ENCODE peak calls at places on chromosomes 5 and 9, in six cellular contexts. R is SW480; G is BJ; P is T-cell; I is Karpas-422; X is activated naive CD4-positive, alpha-beta T cell treated with Interleukin-2 at 50 U/mL for 16 hours. S is an unnamed sample.

GRCh38 chr9:115997923-115998322 is 155.7 kb upstream of the PAPPA start:
- DNase-seq in R (no peak), G (peak), P (no peak), I (no peak), X (no peak), S (no peak)

GRCh38 chr5:14365831-14366435 is 215.7 kb upstream of the OTULINL start:
- DNase-seq in R (peak), G (no peak), P (no peak), I (no peak), X (no peak), S (peak)

GRCh38 chr5:38258319-38259061 is at the start of gene EGFLAM:
- DNase-seq in R (no peak), G (no peak), P (no peak), I (no peak), X (no peak), S (no peak)

GRCh38 chr5:1404062-1404461 is 41.2 kb downstream of the SLC6A3 start:
- DNase-seq in R (no peak), G (no peak), P (no peak), I (no peak), X (no peak), S (no peak)

GRCh38 chr9:134004131-134004873 is 12.2 kb upstream of the VAV2 start:
- DNase-seq in R (no peak), G (no peak), P (no peak), I (no peak), X (no peak), S (no peak)

GRCh38 chr5:129155876-129156275 is 61.3 kb downstream of the ISOC1 start:
- DNase-seq in R (no peak), G (no peak), P (no peak), I (no peak), X (no peak), S (no peak)

GRCh38 chr9:129630967-129631672 is 5.2 kb downstream of the NTMT1 start:
- DNase-seq in R (no peak), G (no peak), P (no peak), I (no peak), X (peak), S (peak)

GRCh38 chr5:132831095-132831860 is 831 bp upstream of the SHROOM1 start:
- DNase-seq in R (no peak), G (no peak), P (no peak), I (no peak), X (no peak), S (no peak)

GRCh38 chr9:80948876-80949275 is 740.5 kb downstream of the TLE1 start:
- DNase-seq in R (no peak), G (no peak), P (no peak), I (no peak), X (no peak), S (no peak)

GRCh38 chr5:135930029-135930948 is 24.5 kb downstream of the LECT2 start:
- DNase-seq in R (no peak), G (no peak), P (no peak), I (no peak), X (no peak), S (no peak)

GRCh38 chr5:168649306-168649705 is 70.1 kb upstream of the PANK3 start:
- DNase-seq in R (no peak), G (no peak), P (no peak), I (no peak), X (no peak), S (no peak)

GRCh38 chr5:163079618-163080017 is 357.8 kb upstream of the CCNG1 start:
- DNase-seq in R (no peak), G (no peak), P (no peak), I (peak), X (no peak), S (no peak)

GRCh38 chr5:178394074-178394473 is 161.5 kb upstream of the PHYKPL start:
- DNase-seq in R (no peak), G (no peak), P (no peak), I (no peak), X (no peak), S (no peak)

GRCh38 chr5:115432691-115433090 is 111.9 kb downstream of the FEM1C start:
- DNase-seq in R (no peak), G (peak), P (no peak), I (no peak), X (no peak), S (no peak)

GRCh38 chr5:159878988-159879471 is 37.3 kb upstream of the ADRA1B start:
- DNase-seq in R (peak), G (peak), P (no peak), I (no peak), X (no peak), S (peak)

GRCh38 chr5:108367679-108368334 is 14.1 kb downstream of the FBXL17 start:
- DNase-seq in R (no peak), G (no peak), P (no peak), I (no peak), X (no peak), S (no peak)

GRCh38 chr9:92947268-92948031 is at the start of gene FGD3:
- DNase-seq in R (peak), G (no peak), P (no peak), I (no peak), X (peak), S (no peak)

GRCh38 chr5:33409435-33410146 is 31.2 kb upstream of the TARS1 start:
- DNase-seq in R (no peak), G (no peak), P (no peak), I (no peak), X (no peak), S (no peak)

GRCh38 chr5:2675548-2675947 is 75.9 kb downstream of the IRX2 start:
- DNase-seq in R (no peak), G (no peak), P (no peak), I (no peak), X (no peak), S (no peak)

GRCh38 chr5:38551020-38552017 is 5.1 kb downstream of the LIFR start:
- DNase-seq in R (peak), G (no peak), P (no peak), I (peak), X (no peak), S (no peak)

GRCh38 chr5:138641547-138642298 is 66.5 kb upstream of the HSPA9 start:
- DNase-seq in R (peak), G (no peak), P (peak), I (peak), X (peak), S (peak)

GRCh38 chr9:71483457-71483856 is 284.9 kb downstream of the CEMIP2 start:
- DNase-seq in R (no peak), G (no peak), P (no peak), I (no peak), X (no peak), S (no peak)

GRCh38 chr5:143601357-143601756 is 197.9 kb upstream of the NR3C1 start:
- DNase-seq in R (no peak), G (no peak), P (no peak), I (no peak), X (no peak), S (no peak)

GRCh38 chr9:113399646-113400200 is 1.4 kb downstream of the ALAD start:
- DNase-seq in R (no peak), G (no peak), P (no peak), I (no peak), X (no peak), S (no peak)

GRCh38 chr5:178069909-178070308 is 43.4 kb upstream of the N4BP3 start:
- DNase-seq in R (peak), G (no peak), P (peak), I (peak), X (no peak), S (peak)